ENCODE peak calls at places on chromosomes 1 and 21, in six cellular contexts. M is HepG2, J is K562, A is GM12891, D is H1, V is GM12878. X is an unnamed sample.

GRCh38 chr1:33045246-33045645 is 8.6 kb upstream of the AK2 start:
- DNase-seq in M (peak; percentile 47), J (peak; percentile 37), A (no peak), D (no peak), V (no peak), X (no peak)

GRCh38 chr1:40092811-40093617 is 4.0 kb downstream of the PPT1 start:
- DNase-seq in M (no peak), J (no peak), A (no peak), D (no peak), V (no peak), X (no peak)

GRCh38 chr1:58824753-58825389 is 41.0 kb upstream of the JUN start:
- DNase-seq in M (no peak), J (no peak), A (no peak), D (no peak), V (no peak), X (no peak)

GRCh38 chr1:170634293-170634692 is 29.6 kb upstream of the PRRX1 start:
- DNase-seq in M (no peak), J (no peak), A (no peak), D (no peak), V (no peak), X (no peak)

GRCh38 chr1:3712573-3713535 is 39.4 kb upstream of the CCDC27 start:
- DNase-seq in M (no peak), J (no peak), A (no peak), D (no peak), V (no peak), X (no peak)

GRCh38 chr1:111141245-111141644 is 1.2 kb downstream of the CEPT1 start:
- DNase-seq in M (no peak), J (no peak), A (no peak), D (no peak), V (no peak), X (no peak)

GRCh38 chr21:37808261-37808660 is 108.0 kb downstream of the KCNJ6 start:
- DNase-seq in M (no peak), J (no peak), A (no peak), D (no peak), V (no peak), X (no peak)

GRCh38 chr1:229986737-229987364 is 80.2 kb upstream of the GALNT2 start:
- DNase-seq in M (no peak), J (no peak), A (no peak), D (no peak), V (no peak), X (no peak)

GRCh38 chr1:161791889-161792655 is 26.0 kb downstream of the ATF6 start:
- DNase-seq in M (no peak), J (no peak), A (no peak), D (no peak), V (no peak), X (no peak)

GRCh38 chr1:101484896-101485412 is 248.1 kb downstream of the S1PR1 start:
- DNase-seq in M (no peak), J (no peak), A (no peak), D (no peak), V (no peak), X (no peak)

GRCh38 chr1:165439287-165439686 is 5.6 kb downstream of the RXRG start:
- DNase-seq in M (no peak), J (no peak), A (no peak), D (peak; percentile 46), V (no peak), X (no peak)

GRCh38 chr21:36767096-36767495 is 68.2 kb downstream of the SIM2 start:
- DNase-seq in M (no peak), J (no peak), A (no peak), D (no peak), V (no peak), X (no peak)

GRCh38 chr1:231091853-231092301 is 51.8 kb upstream of the FAM89A start:
- DNase-seq in M (peak; percentile 40), J (peak; percentile 71), A (no peak), D (peak; percentile 83), V (no peak), X (no peak)

GRCh38 chr1:156499194-156499702 is 1.3 kb downstream of the MEF2D start:
- DNase-seq in M (no peak), J (no peak), A (no peak), D (peak; percentile 65), V (no peak), X (no peak)

GRCh38 chr1:209257454-209257853 is 326.1 kb upstream of the CAMK1G start:
- DNase-seq in M (no peak), J (no peak), A (no peak), D (no peak), V (no peak), X (no peak)

GRCh38 chr1:67736750-67737149 is 51.7 kb downstream of the GADD45A start:
- DNase-seq in M (no peak), J (no peak), A (no peak), D (no peak), V (no peak), X (no peak)

GRCh38 chr1:67733741-67734690 is 49.0 kb downstream of the GADD45A start:
- DNase-seq in M (no peak), J (peak; percentile 96), A (no peak), D (peak; percentile 43), V (no peak), X (no peak)

GRCh38 chr1:67737875-67738274 is 52.9 kb downstream of the GADD45A start:
- DNase-seq in M (no peak), J (no peak), A (no peak), D (no peak), V (no peak), X (no peak)

GRCh38 chr1:67735220-67735619 is 50.2 kb downstream of the GADD45A start:
- DNase-seq in M (no peak), J (no peak), A (no peak), D (no peak), V (no peak), X (no peak)

DNA sequence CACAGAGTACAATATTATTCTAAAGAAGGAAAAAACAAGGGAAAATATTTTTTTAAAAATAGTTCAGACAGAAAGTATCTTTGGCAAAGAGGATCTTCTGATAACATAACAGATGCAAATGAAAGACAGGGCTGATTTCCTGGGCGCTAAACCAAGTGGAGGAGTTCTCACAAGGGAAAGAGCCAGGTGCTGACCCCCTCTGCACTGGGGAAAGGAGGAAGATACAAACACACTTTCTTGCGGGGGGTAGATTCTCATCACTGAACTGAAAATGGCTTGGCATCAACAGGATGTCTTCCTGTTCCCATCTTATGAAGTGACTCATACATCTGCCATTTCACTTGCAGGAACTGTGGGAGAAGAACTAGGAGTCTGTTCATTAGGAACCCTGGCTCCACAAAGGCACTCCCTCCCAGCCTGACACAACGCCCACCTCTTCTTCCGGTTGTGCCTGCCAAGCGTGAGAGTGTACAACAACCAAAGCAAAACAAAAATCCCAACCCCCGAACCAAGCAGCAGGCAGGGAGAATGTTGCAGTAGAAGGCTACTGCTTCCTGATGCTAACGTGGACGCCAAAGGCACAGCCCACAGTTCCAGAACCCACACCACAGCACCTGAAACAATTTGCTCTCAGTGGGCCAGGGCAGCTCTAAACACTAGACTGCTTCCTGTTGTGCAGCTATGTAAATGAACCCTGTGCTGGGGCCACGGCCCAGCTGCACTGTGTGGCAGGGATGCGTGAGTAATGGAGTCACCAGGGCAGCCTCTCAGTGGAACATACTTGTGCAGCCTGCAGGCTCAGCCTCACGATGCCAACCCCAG is 51.0 kb downstream of the GADD45A start:
- DNase-seq in M (no peak), J (peak; percentile 70), A (no peak), D (no peak), V (peak; percentile 64), X (peak; percentile 27)
- TF ChIP-seq POLR2A in M (no peak), J (no peak), A (peak; percentile 69), D (no peak), V (peak; percentile 76), X (peak; percentile 80)

GRCh38 chr1:82755671-82756070 is 954.9 kb downstream of the ADGRL2 start:
- DNase-seq in M (no peak), J (no peak), A (no peak), D (no peak), V (no peak), X (no peak)

GRCh38 chr1:82762829-82763532 is 962.2 kb downstream of the ADGRL2 start:
- DNase-seq in M (no peak), J (no peak), A (no peak), D (no peak), V (peak; percentile 9), X (no peak)

GRCh38 chr1:82759035-82759434 is 958.3 kb downstream of the ADGRL2 start:
- DNase-seq in M (no peak), J (no peak), A (no peak), D (no peak), V (no peak), X (no peak)
- TF ChIP-seq TAF1 in M (no peak), J (no peak), A (no peak), D (no peak), V (no peak), X (no peak)

DNA sequence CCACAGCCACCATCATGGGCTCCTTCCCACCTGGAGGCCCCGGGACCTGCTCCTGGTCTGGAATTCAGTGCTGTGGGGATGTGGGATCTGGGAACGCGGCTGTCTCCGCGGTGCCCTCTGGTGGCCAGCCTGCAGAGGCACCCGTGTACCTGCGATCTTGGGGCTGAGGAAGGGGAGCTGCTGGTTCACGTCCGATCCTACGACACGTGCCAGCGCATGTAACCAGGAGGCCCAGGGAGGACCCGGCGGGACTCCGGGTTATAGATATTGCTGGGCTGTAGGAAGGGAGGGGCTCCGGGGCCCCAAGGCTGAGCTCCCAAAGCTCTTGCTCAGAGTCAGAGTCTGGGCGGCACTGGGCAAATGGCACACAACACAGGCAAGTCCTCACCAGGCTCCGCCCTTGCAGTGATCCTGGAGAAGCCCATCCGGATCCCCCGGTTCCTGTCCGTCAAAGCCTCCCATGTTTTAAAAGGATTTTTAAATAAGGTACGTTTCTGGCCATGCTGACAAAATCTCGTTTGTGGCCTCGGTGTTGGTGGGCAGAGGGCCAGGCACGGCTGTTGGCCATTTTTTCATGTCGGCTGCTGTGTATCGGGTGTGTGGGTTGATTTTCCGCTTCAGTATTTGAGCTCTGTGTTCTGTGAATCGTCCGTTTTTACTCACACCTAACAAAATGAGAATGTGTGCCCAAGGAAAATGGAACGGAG is 20.1 kb downstream of the FAAP20 start:
- DNase-seq in M (peak; percentile 23), J (peak; percentile 87), A (peak; percentile 81), D (peak; percentile 86), V (no peak), X (peak; percentile 80)
- TF ChIP-seq POLR2AphosphoS5 in M (no peak), J (no peak), A (no peak), D (no peak), V (no peak), X (no peak)

GRCh38 chr1:56834137-56834900 is 15.1 kb upstream of the FYB2 start:
- DNase-seq in M (no peak), J (no peak), A (no peak), D (peak; percentile 32), V (no peak), X (no peak)

GRCh38 chr1:56835657-56836056 is 16.5 kb upstream of the FYB2 start:
- DNase-seq in M (peak; percentile 76), J (no peak), A (no peak), D (peak; percentile 7), V (no peak), X (no peak)

GRCh38 chr1:56833088-56833487 is 13.9 kb upstream of the FYB2 start:
- DNase-seq in M (no peak), J (no peak), A (no peak), D (no peak), V (no peak), X (no peak)

GRCh38 chr1:56830052-56830451 is 10.8 kb upstream of the FYB2 start:
- DNase-seq in M (no peak), J (peak; percentile 24), A (no peak), D (no peak), V (no peak), X (no peak)

GRCh38 chr1:56831874-56832693 is 12.9 kb upstream of the FYB2 start:
- DNase-seq in M (peak; percentile 67), J (peak; percentile 76), A (peak; percentile 50), D (peak; percentile 81), V (peak; percentile 11), X (peak; percentile 39)
- TF ChIP-seq POLR2A in M (no peak), J (no peak), A (no peak), D (no peak), V (no peak), X (no peak)

X was measured in GM12892.